ENCODE peak calls at places on chromosomes 7 and 10, in ten cellular contexts. P, S, I, F, Y, C, D, O, A and L are unnamed samples.

GRCh38 chr7:54541941-54542618 is at the start of gene VSTM2A:
- DNase-seq in D (peak), I (no peak), S (no peak), F (no peak), A (peak), Y (no peak), O (no peak), C (no peak), P (no peak), L (no peak)

GRCh38 chr10:25902002-25902401 is 32.0 kb upstream of the MYO3A start:
- DNase-seq in S (no peak), Y (no peak), O (no peak), F (no peak), A (no peak), P (no peak), I (no peak), D (no peak), C (no peak), L (no peak)

GRCh38 chr7:46776790-46777189 is 805.1 kb downstream of the TNS3 start:
- DNase-seq in Y (no peak), F (no peak), C (no peak), O (no peak), D (peak), S (no peak), A (no peak), P (no peak), I (no peak), L (no peak)

GRCh38 chr10:110827872-110828271 is 43.9 kb upstream of the PDCD4 start:
- DNase-seq in Y (no peak), C (no peak), S (no peak), F (no peak), P (no peak), D (no peak), O (no peak), A (no peak), I (no peak), L (no peak)

GRCh38 chr7:111107989-111108388 is 17.1 kb downstream of the LRRN3 start:
- DNase-seq in P (no peak), I (no peak), F (no peak), D (no peak), O (no peak), A (peak), Y (no peak), C (no peak), S (no peak), L (no peak)

GRCh38 chr10:127278001-127278400 is 81.6 kb upstream of the INSYN2A start:
- DNase-seq in Y (no peak), I (no peak), P (no peak), A (no peak), C (no peak), F (no peak), S (no peak), O (peak), D (no peak), L (no peak)

GRCh38 chr7:142809671-142810070 is 38.9 kb downstream of the PRSS2 start:
- DNase-seq in C (no peak), S (no peak), A (no peak), P (no peak), Y (no peak), O (no peak), F (no peak), I (no peak), D (no peak), L (no peak)

GRCh38 chr7:2631924-2632716 is at the start of gene TTYH3:
- DNase-seq in D (no peak), P (no peak), I (no peak), A (peak), Y (no peak), C (no peak), F (no peak), S (no peak), O (no peak), L (no peak)

GRCh38 chr7:50978633-50979215 is 196.0 kb upstream of the GRB10 start:
- DNase-seq in D (peak), S (no peak), F (no peak), C (no peak), P (no peak), Y (no peak), O (peak), I (no peak), A (no peak), L (no peak)

GRCh38 chr10:16242859-16243613 is 193.8 kb upstream of the PTER start:
- DNase-seq in S (no peak), I (no peak), P (no peak), D (peak), Y (no peak), A (no peak), O (no peak), C (no peak), F (no peak), L (no peak)

GRCh38 chr10:24215193-24215592 is 6.3 kb downstream of the KIAA1217 start:
- DNase-seq in C (no peak), S (no peak), P (no peak), A (no peak), I (no peak), D (no peak), F (peak), Y (no peak), O (no peak), L (no peak)

GRCh38 chr10:70376436-70377378 is 5.7 kb downstream of the LRRC20 start:
- DNase-seq in F (no peak), Y (no peak), D (no peak), P (no peak), A (no peak), O (no peak), C (no peak), S (no peak), I (no peak), L (no peak)

GRCh38 chr10:120161116-120161515 is 268.6 kb downstream of the SEC23IP start:
- DNase-seq in O (no peak), S (no peak), I (no peak), A (no peak), F (no peak), D (no peak), Y (no peak), P (no peak), C (no peak), L (no peak)

GRCh38 chr10:51073461-51074237 is 638 bp upstream of the PRKG1 start:
- DNase-seq in S (peak), O (no peak), Y (no peak), A (peak), I (no peak), C (peak), D (peak), P (no peak), F (peak), L (peak)

GRCh38 chr7:15476101-15476918 is 85.5 kb downstream of the AGMO start:
- DNase-seq in S (no peak), C (no peak), A (no peak), I (no peak), Y (no peak), F (no peak), P (no peak), O (no peak), D (no peak), L (no peak)

GRCh38 chr7:108565987-108566386 is 3.5 kb downstream of the THAP5 start:
- DNase-seq in O (no peak), I (no peak), A (no peak), S (no peak), C (no peak), F (no peak), Y (no peak), D (no peak), P (no peak), L (no peak)

GRCh38 chr7:72925546-72926120 is 738 bp downstream of the POM121 start:
- DNase-seq in P (no peak), Y (peak), O (no peak), A (peak), S (no peak), F (no peak), I (no peak), D (no peak), C (no peak), L (peak)

GRCh38 chr7:140640060-140640611 is 477 bp downstream of the DENND2A start:
- DNase-seq in F (peak), D (peak), I (no peak), S (peak), O (no peak), A (peak), C (peak), Y (no peak), P (no peak), L (peak)

GRCh38 chr7:88500146-88500545 is 193.5 kb upstream of the STEAP4 start:
- DNase-seq in D (no peak), Y (no peak), I (no peak), F (no peak), P (no peak), S (no peak), C (no peak), O (no peak), A (no peak), L (no peak)

DNA sequence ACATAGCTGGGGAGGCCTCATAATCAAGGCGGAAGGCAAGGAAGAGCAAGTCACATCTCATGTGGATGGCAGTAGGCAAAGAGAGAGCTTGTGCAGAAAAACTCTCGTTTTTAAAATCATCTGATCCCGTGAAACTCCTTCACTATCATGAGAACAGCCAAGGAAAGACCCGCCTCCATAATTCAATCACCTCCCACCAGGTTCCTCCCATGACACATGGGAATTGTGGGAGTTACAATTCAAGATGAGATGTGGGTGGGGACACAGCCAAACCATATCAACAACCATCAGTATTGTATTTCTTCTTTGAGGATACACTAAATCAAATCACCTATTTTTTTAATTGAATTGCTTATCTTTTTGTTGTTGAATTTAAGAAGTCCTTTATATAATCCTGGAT is 16.7 kb downstream of the POT1 start:
- DNase-seq in A (no peak), Y (no peak), O (no peak), D (no peak), S (no peak), P (no peak), C (no peak), I (no peak), F (no peak), L (no peak)
- TF ChIP-seq POLR2AphosphoS5 in A (no peak), Y (no peak), O (no peak), D (no peak), S (no peak), P (no peak), C (no peak), I (no peak), F (no peak), L (no peak)

DNA sequence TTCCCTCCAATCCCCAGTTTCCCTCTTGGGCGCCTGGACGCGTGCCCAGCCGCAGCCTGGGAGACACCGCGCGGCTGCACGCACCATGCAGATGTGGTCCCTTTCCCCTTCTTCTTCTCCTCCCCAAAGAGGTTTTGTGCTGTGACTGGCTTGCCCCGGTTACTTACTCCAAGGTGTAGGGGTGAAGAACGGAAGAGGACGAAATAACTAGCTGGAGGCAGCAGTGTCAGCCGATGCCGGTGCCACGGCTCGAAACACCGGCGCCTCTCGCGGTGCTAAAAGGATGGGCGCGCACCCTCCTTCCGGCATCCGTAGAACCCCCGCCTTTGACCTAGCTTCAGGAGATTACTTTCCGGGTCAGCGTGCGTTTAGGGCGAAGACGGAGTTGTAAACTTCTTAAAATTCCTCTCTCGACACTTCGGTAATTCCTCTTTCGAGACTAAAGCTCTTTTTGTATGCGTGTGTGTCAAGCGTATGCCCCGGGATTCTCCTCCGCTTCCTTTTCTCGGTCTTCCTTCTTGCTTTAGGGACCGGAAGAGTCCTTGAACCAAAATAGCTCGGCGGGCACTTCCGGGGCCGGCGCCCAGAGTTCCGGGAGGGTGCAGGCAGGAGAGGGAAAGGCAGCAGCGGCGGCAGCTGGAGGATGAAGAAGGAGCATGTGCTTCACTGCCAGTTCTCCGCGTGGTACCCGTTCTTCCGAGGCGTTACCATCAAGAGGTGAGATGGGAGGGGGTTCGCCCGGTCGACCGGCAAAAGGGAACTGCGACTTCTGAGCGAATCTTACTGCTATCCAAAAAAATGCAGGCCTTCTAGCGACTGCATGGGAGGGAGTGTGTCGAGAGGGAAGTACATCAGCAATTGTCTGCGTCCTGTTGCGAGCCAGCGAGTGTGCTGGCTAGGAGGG is at the start of the genes CDC123 and NUDT5:
- DNase-seq in O (peak), F (peak), S (peak), A (peak), P (peak), C (peak), D (peak), Y (no peak), I (peak), L (peak)
- TF ChIP-seq POLR2AphosphoS5 in O (no peak), F (peak), S (peak), A (peak), P (no peak), C (peak), D (peak), Y (peak), I (peak), L (peak)

GRCh38 chr7:69677905-69678793 is 79.9 kb downstream of the AUTS2 start:
- DNase-seq in I (no peak), P (no peak), F (no peak), S (no peak), C (no peak), A (no peak), D (no peak), Y (no peak), O (no peak), L (no peak)
- TF ChIP-seq POLR2AphosphoS5 in I (no peak), P (no peak), F (no peak), S (no peak), C (no peak), A (peak), D (no peak), Y (no peak), O (no peak), L (no peak)

GRCh38 chr10:32893431-32893830 is 64.6 kb downstream of the ITGB1 start:
- DNase-seq in D (peak), I (no peak), Y (no peak), F (no peak), S (no peak), O (peak), C (no peak), P (no peak), A (no peak), L (no peak)
- TF ChIP-seq POLR2AphosphoS5 in D (no peak), I (no peak), Y (no peak), F (no peak), S (no peak), O (no peak), C (no peak), P (peak), A (no peak), L (no peak)

DNA sequence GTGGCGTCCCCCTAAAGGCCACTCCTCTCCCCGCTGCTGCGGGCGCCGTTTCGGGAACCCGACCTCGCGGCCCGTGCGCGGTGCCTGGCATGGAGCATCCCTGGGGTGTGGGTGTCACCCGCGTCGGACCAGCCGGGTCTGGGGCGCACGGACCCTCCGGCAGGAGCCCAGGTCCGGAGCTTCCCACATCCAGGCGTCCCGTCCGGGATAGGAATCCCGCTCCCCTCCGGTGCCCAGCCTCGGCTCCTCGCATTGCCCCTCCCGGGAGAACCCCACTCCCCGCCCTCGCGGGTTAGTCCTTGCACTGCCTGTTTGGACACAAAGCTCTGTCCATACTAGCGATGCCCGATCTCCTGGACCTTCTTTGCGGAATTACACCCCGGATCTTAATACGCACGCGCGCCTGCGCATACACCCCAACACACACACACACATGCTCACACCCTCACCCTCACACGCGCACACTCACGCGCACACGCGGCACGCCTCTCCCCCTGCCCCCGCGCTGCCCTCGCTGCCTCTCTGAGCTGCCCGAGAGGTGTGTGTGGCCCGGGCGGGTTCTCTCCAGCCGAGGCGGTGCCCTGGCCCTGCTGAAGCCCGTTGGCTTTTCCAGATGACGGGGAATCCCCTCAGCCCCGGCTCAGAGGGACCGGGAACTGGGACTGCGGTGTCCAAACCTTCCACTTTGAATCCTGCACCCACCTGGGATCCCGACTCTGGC is 925 bp downstream of the MTURN start:
- DNase-seq in A (peak), C (peak), D (peak), P (no peak), S (peak), F (peak), Y (no peak), O (peak), I (no peak), L (peak)
- TF ChIP-seq POLR2AphosphoS5 in A (peak), C (peak), D (no peak), P (no peak), S (no peak), F (no peak), Y (peak), O (no peak), I (no peak), L (no peak)